ENCODE peak calls at places on chromosomes 7 and 10, in ten cellular contexts. One of them, this sample, is unnamed.

GRCh38 chr10:106612381-106612780 is 552.1 kb downstream of the SORCS1 start:
- DNase-seq in cardiac fibroblast: no peak
- DNase-seq in AG10803: no peak
- DNase-seq in pancreas: no peak
- DNase-seq in kidney epithelial cell: no peak
- DNase-seq in psoas muscle: no peak
- DNase-seq in HFF-Myc: no peak
- DNase-seq in fibroblast of the aortic adventitia: no peak
- DNase-seq in fibroblast of mammary gland: no peak
- DNase-seq in astrocyte of the spinal cord: no peak
- DNase-seq in this sample: no peak

GRCh38 chr10:1369665-1370064 is 313.5 kb downstream of the WDR37 start:
- DNase-seq in cardiac fibroblast: no peak
- DNase-seq in AG10803: no peak
- DNase-seq in pancreas: no peak
- DNase-seq in kidney epithelial cell: no peak
- DNase-seq in psoas muscle: no peak
- DNase-seq in HFF-Myc: no peak
- DNase-seq in fibroblast of the aortic adventitia: no peak
- DNase-seq in fibroblast of mammary gland: no peak
- DNase-seq in astrocyte of the spinal cord: no peak
- DNase-seq in this sample: no peak

GRCh38 chr10:34251177-34251576 is 563.9 kb downstream of the PARD3 start:
- DNase-seq in cardiac fibroblast: no peak
- DNase-seq in AG10803: no peak
- DNase-seq in pancreas: no peak
- DNase-seq in kidney epithelial cell: no peak
- DNase-seq in psoas muscle: no peak
- DNase-seq in HFF-Myc: no peak
- DNase-seq in fibroblast of the aortic adventitia: no peak
- DNase-seq in fibroblast of mammary gland: no peak
- DNase-seq in astrocyte of the spinal cord: no peak
- DNase-seq in this sample: no peak

GRCh38 chr7:14381306-14381705 is 391.8 kb upstream of the ETV1 start:
- DNase-seq in cardiac fibroblast: peak
- DNase-seq in AG10803: peak
- DNase-seq in pancreas: no peak
- DNase-seq in kidney epithelial cell: no peak
- DNase-seq in psoas muscle: no peak
- DNase-seq in HFF-Myc: no peak
- DNase-seq in fibroblast of the aortic adventitia: peak
- DNase-seq in fibroblast of mammary gland: peak
- DNase-seq in astrocyte of the spinal cord: peak
- DNase-seq in this sample: no peak

GRCh38 chr7:85185355-85186082 is 1.3 kb downstream of the SEMA3D start:
- DNase-seq in cardiac fibroblast: peak
- DNase-seq in AG10803: peak
- DNase-seq in pancreas: peak
- DNase-seq in kidney epithelial cell: no peak
- DNase-seq in psoas muscle: peak
- DNase-seq in HFF-Myc: peak
- DNase-seq in fibroblast of the aortic adventitia: peak
- DNase-seq in fibroblast of mammary gland: peak
- DNase-seq in astrocyte of the spinal cord: peak
- DNase-seq in this sample: no peak

GRCh38 chr10:106076496-106076895 is 1088.0 kb downstream of the SORCS1 start:
- DNase-seq in cardiac fibroblast: no peak
- DNase-seq in AG10803: no peak
- DNase-seq in pancreas: no peak
- DNase-seq in kidney epithelial cell: no peak
- DNase-seq in psoas muscle: no peak
- DNase-seq in HFF-Myc: no peak
- DNase-seq in fibroblast of the aortic adventitia: no peak
- DNase-seq in fibroblast of mammary gland: peak
- DNase-seq in astrocyte of the spinal cord: no peak
- DNase-seq in this sample: no peak

GRCh38 chr10:132961-133898 is 2.0 kb upstream of the ZMYND11 start:
- DNase-seq in cardiac fibroblast: peak
- DNase-seq in AG10803: peak
- DNase-seq in pancreas: no peak
- DNase-seq in kidney epithelial cell: peak
- DNase-seq in psoas muscle: no peak
- DNase-seq in HFF-Myc: no peak
- DNase-seq in fibroblast of the aortic adventitia: peak
- DNase-seq in fibroblast of mammary gland: peak
- DNase-seq in astrocyte of the spinal cord: peak
- DNase-seq in this sample: peak

GRCh38 chr10:119439922-119440321 is 102.6 kb downstream of the RGS10 start:
- DNase-seq in cardiac fibroblast: no peak
- DNase-seq in AG10803: no peak
- DNase-seq in pancreas: no peak
- DNase-seq in kidney epithelial cell: no peak
- DNase-seq in psoas muscle: no peak
- DNase-seq in HFF-Myc: no peak
- DNase-seq in fibroblast of the aortic adventitia: no peak
- DNase-seq in fibroblast of mammary gland: no peak
- DNase-seq in astrocyte of the spinal cord: no peak
- DNase-seq in this sample: no peak

GRCh38 chr7:139023076-139023475 is 12.8 kb downstream of the ZC3HAV1L start:
- DNase-seq in cardiac fibroblast: peak
- DNase-seq in AG10803: peak
- DNase-seq in pancreas: no peak
- DNase-seq in kidney epithelial cell: no peak
- DNase-seq in psoas muscle: no peak
- DNase-seq in HFF-Myc: no peak
- DNase-seq in fibroblast of the aortic adventitia: no peak
- DNase-seq in fibroblast of mammary gland: no peak
- DNase-seq in astrocyte of the spinal cord: no peak
- DNase-seq in this sample: no peak

GRCh38 chr10:100878291-100878910 is 34.4 kb upstream of the SLF2 start:
- DNase-seq in cardiac fibroblast: peak
- DNase-seq in AG10803: peak
- DNase-seq in pancreas: no peak
- DNase-seq in kidney epithelial cell: no peak
- DNase-seq in psoas muscle: peak
- DNase-seq in HFF-Myc: no peak
- DNase-seq in fibroblast of the aortic adventitia: peak
- DNase-seq in fibroblast of mammary gland: peak
- DNase-seq in astrocyte of the spinal cord: peak
- DNase-seq in this sample: no peak

GRCh38 chr7:112112822-112113255 is 93.4 kb downstream of the DOCK4 start:
- DNase-seq in cardiac fibroblast: peak
- DNase-seq in AG10803: peak
- DNase-seq in pancreas: no peak
- DNase-seq in kidney epithelial cell: no peak
- DNase-seq in psoas muscle: no peak
- DNase-seq in HFF-Myc: no peak
- DNase-seq in fibroblast of the aortic adventitia: peak
- DNase-seq in fibroblast of mammary gland: peak
- DNase-seq in astrocyte of the spinal cord: peak
- DNase-seq in this sample: no peak

GRCh38 chr7:35725280-35725680 is 30.3 kb upstream of the HERPUD2 start:
- DNase-seq in cardiac fibroblast: no peak
- DNase-seq in AG10803: no peak
- DNase-seq in pancreas: no peak
- DNase-seq in kidney epithelial cell: no peak
- DNase-seq in psoas muscle: no peak
- DNase-seq in HFF-Myc: no peak
- DNase-seq in fibroblast of the aortic adventitia: no peak
- DNase-seq in fibroblast of mammary gland: no peak
- DNase-seq in astrocyte of the spinal cord: no peak
- DNase-seq in this sample: no peak

DNA sequence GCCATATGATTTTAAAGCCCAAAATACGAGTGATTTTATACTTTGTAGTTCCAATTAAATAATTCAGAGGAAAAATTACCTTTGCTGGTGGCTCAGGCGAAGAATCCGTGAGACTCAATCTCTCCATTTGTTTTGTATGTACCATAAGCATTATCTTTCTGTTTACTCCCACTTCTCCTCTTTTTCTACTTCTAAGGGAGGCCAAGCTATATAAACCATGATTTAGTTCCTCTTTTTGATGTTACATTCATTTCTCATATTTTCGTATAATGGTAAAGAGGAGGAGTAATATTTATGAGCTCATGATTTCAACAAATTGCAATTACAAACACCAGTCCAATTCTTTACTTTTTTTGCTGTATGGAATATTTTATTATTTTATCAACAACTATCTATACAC is 50.6 kb upstream of the TES start:
- DNase-seq in cardiac fibroblast: no peak
- DNase-seq in AG10803: no peak
- DNase-seq in pancreas: no peak
- DNase-seq in kidney epithelial cell: no peak
- DNase-seq in psoas muscle: no peak
- DNase-seq in HFF-Myc: no peak
- DNase-seq in fibroblast of the aortic adventitia: no peak
- DNase-seq in fibroblast of mammary gland: no peak
- DNase-seq in astrocyte of the spinal cord: no peak
- DNase-seq in this sample: no peak
- TF ChIP-seq CTCF in cardiac fibroblast: no peak
- TF ChIP-seq CTCF in AG10803: no peak
- TF ChIP-seq CTCF in pancreas: no peak
- TF ChIP-seq CTCF in kidney epithelial cell: no peak
- TF ChIP-seq CTCF in psoas muscle: no peak
- TF ChIP-seq CTCF in HFF-Myc: no peak
- TF ChIP-seq CTCF in fibroblast of the aortic adventitia: no peak
- TF ChIP-seq CTCF in fibroblast of mammary gland: no peak
- TF ChIP-seq CTCF in astrocyte of the spinal cord: no peak
- TF ChIP-seq CTCF in this sample: no peak

GRCh38 chr7:37916673-37917660 is at the start of gene SFRP4:
- DNase-seq in cardiac fibroblast: peak
- DNase-seq in AG10803: peak
- DNase-seq in pancreas: peak
- DNase-seq in kidney epithelial cell: no peak
- DNase-seq in psoas muscle: peak
- DNase-seq in HFF-Myc: no peak
- DNase-seq in fibroblast of the aortic adventitia: peak
- DNase-seq in fibroblast of mammary gland: peak
- DNase-seq in astrocyte of the spinal cord: peak
- DNase-seq in this sample: no peak
- H3K4me3 ChIP-seq in cardiac fibroblast: peak
- H3K4me3 ChIP-seq in AG10803: peak
- H3K4me3 ChIP-seq in pancreas: peak
- H3K4me3 ChIP-seq in kidney epithelial cell: peak
- H3K4me3 ChIP-seq in psoas muscle: peak
- H3K4me3 ChIP-seq in HFF-Myc: no peak
- H3K4me3 ChIP-seq in fibroblast of the aortic adventitia: peak
- H3K4me3 ChIP-seq in fibroblast of mammary gland: peak
- H3K4me3 ChIP-seq in astrocyte of the spinal cord: peak
- H3K4me3 ChIP-seq in this sample: peak

GRCh38 chr7:80916770-80917681 is 1.8 kb downstream of the SEMA3C start:
- DNase-seq in cardiac fibroblast: peak
- DNase-seq in AG10803: peak
- DNase-seq in pancreas: no peak
- DNase-seq in kidney epithelial cell: peak
- DNase-seq in psoas muscle: no peak
- DNase-seq in HFF-Myc: no peak
- DNase-seq in fibroblast of the aortic adventitia: peak
- DNase-seq in fibroblast of mammary gland: peak
- DNase-seq in astrocyte of the spinal cord: peak
- DNase-seq in this sample: no peak
- TF ChIP-seq CTCF in cardiac fibroblast: peak
- TF ChIP-seq CTCF in AG10803: peak
- TF ChIP-seq CTCF in pancreas: no peak
- TF ChIP-seq CTCF in kidney epithelial cell: peak
- TF ChIP-seq CTCF in psoas muscle: peak
- TF ChIP-seq CTCF in HFF-Myc: peak
- TF ChIP-seq CTCF in fibroblast of the aortic adventitia: peak
- TF ChIP-seq CTCF in fibroblast of mammary gland: peak
- TF ChIP-seq CTCF in astrocyte of the spinal cord: peak
- TF ChIP-seq CTCF in this sample: peak

GRCh38 chr10:8043569-8044306 is 10.8 kb upstream of the GATA3 start:
- DNase-seq in cardiac fibroblast: no peak
- DNase-seq in AG10803: no peak
- DNase-seq in pancreas: no peak
- DNase-seq in kidney epithelial cell: no peak
- DNase-seq in psoas muscle: peak
- DNase-seq in HFF-Myc: no peak
- DNase-seq in fibroblast of the aortic adventitia: no peak
- DNase-seq in fibroblast of mammary gland: no peak
- DNase-seq in astrocyte of the spinal cord: no peak
- DNase-seq in this sample: no peak

GRCh38 chr10:8044331-8044907 is 10.1 kb upstream of the GATA3 start:
- DNase-seq in cardiac fibroblast: no peak
- DNase-seq in AG10803: no peak
- DNase-seq in pancreas: no peak
- DNase-seq in kidney epithelial cell: no peak
- DNase-seq in psoas muscle: no peak
- DNase-seq in HFF-Myc: no peak
- DNase-seq in fibroblast of the aortic adventitia: no peak
- DNase-seq in fibroblast of mammary gland: no peak
- DNase-seq in astrocyte of the spinal cord: no peak
- DNase-seq in this sample: no peak

GRCh38 chr10:8044908-8045727 is 9.4 kb upstream of the GATA3 start:
- DNase-seq in cardiac fibroblast: no peak
- DNase-seq in AG10803: no peak
- DNase-seq in pancreas: no peak
- DNase-seq in kidney epithelial cell: no peak
- DNase-seq in psoas muscle: no peak
- DNase-seq in HFF-Myc: no peak
- DNase-seq in fibroblast of the aortic adventitia: no peak
- DNase-seq in fibroblast of mammary gland: no peak
- DNase-seq in astrocyte of the spinal cord: no peak
- DNase-seq in this sample: no peak

GRCh38 chr10:8047452-8048280 is 6.8 kb upstream of the GATA3 start:
- DNase-seq in cardiac fibroblast: no peak
- DNase-seq in AG10803: no peak
- DNase-seq in pancreas: no peak
- DNase-seq in kidney epithelial cell: no peak
- DNase-seq in psoas muscle: no peak
- DNase-seq in HFF-Myc: no peak
- DNase-seq in fibroblast of the aortic adventitia: no peak
- DNase-seq in fibroblast of mammary gland: no peak
- DNase-seq in astrocyte of the spinal cord: no peak
- DNase-seq in this sample: no peak

DNA sequence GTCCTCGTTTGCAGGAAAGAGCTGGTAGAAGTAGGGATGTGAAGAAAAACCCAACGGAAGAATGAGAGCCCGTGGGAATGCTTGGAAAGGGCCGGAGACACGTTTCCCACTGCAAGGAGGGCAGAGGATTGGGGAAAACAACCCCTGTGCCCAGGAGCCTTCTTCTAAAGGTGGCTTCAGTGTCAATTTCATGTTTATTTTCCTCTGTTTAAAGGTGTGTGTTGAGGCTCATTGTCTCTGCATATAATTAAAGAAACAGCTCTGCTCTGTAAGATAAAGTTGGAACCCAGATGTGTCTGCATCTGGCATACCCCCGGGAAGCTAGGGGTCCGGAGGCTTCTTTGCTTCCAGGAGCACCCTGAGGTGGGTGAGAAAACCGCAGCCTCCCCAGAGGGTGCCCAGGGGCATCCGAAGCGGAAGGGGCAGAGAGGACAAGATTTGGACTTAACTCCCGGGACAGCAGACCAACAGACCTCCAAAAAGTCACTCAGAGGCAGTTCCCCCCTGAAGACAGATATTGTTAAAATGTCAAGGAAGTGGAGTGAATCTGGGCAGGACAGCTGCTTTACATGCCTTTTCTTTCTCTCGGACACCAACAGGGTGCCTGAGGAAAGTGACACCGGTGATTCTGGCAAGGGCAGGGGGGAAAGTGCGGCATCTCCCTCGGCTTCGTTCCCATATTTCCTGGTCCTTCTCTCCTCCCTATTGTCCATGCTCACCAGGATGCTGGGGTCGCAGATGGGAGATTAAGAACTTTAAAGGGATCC is 8.6 kb upstream of the GATA3 start:
- DNase-seq in cardiac fibroblast: no peak
- DNase-seq in AG10803: no peak
- DNase-seq in pancreas: no peak
- DNase-seq in kidney epithelial cell: no peak
- DNase-seq in psoas muscle: no peak
- DNase-seq in HFF-Myc: no peak
- DNase-seq in fibroblast of the aortic adventitia: no peak
- DNase-seq in fibroblast of mammary gland: no peak
- DNase-seq in astrocyte of the spinal cord: no peak
- DNase-seq in this sample: no peak
- H3K4me3 ChIP-seq in cardiac fibroblast: no peak
- H3K4me3 ChIP-seq in AG10803: no peak
- H3K4me3 ChIP-seq in pancreas: no peak
- H3K4me3 ChIP-seq in kidney epithelial cell: peak
- H3K4me3 ChIP-seq in psoas muscle: peak
- H3K4me3 ChIP-seq in HFF-Myc: no peak
- H3K4me3 ChIP-seq in fibroblast of the aortic adventitia: no peak
- H3K4me3 ChIP-seq in fibroblast of mammary gland: no peak
- H3K4me3 ChIP-seq in astrocyte of the spinal cord: no peak
- H3K4me3 ChIP-seq in this sample: no peak